ENCODE peak calls at places on chromosomes 1 and 21, in ten cellular contexts. W is Calu3; P is stimulated activated CD8-positive, alpha-beta memory T cell treated with anti-CD3 and anti-CD28 coated beads, Interleukin-15, amount 100 ng/mL, for 24 hours; G is testis; C is effector memory CD4-positive, alpha-beta T cell; Q is activated naive CD8-positive, alpha-beta T cell treated with anti-CD3 and anti-CD28 coated beads for 36 hours; S is activated T-cell treated with anti-CD3 and anti-CD28 coated beads for 24 hours; Z is activated CD4-positive, alpha-beta T cell treated with anti-CD3 and anti-CD28 coated beads, Interleukin-2, amount 50 U/mL, for 1 hour; O is osteocyte; X is activated B cell treated with CpG ODN at 0.5 μM for 24 hours. I is an unnamed sample.

GRCh38 chr21:31731112-31731801 is 661 bp downstream of the SCAF4 start:
- DNase-seq in O (peak), W (peak), Z (peak), S (peak), C (peak), Q (peak), X (no peak), P (peak), G (peak), I (peak)

GRCh38 chr1:27435566-27436203 is 43.3 kb downstream of the GPR3 start:
- DNase-seq in O (no peak), S (no peak), P (no peak), W (no peak), G (no peak), Q (no peak), C (no peak), Z (no peak), X (no peak), I (no peak)

GRCh38 chr1:16101618-16102017 is 28.2 kb upstream of the FAM131C start:
- DNase-seq in C (no peak), S (no peak), X (no peak), Z (no peak), W (no peak), G (no peak), O (no peak), Q (no peak), P (no peak), I (no peak)

GRCh38 chr1:107139833-107140702 is 771 bp upstream of the NTNG1 start:
- DNase-seq in C (no peak), X (peak), O (no peak), Q (peak), Z (no peak), W (peak), G (peak), P (no peak), S (no peak), I (peak)

GRCh38 chr1:226737819-226738420 is 1.2 kb downstream of the ITPKB start:
- DNase-seq in P (peak), G (peak), S (no peak), C (peak), O (no peak), W (peak), Z (peak), X (peak), Q (peak), I (peak)

GRCh38 chr1:39418223-39418622 is 73.2 kb upstream of the BMP8A start:
- DNase-seq in Q (no peak), C (no peak), G (no peak), O (no peak), P (no peak), S (no peak), W (no peak), X (no peak), Z (no peak), I (no peak)

GRCh38 chr1:27606708-27607238 is 2.8 kb upstream of the AHDC1 start:
- DNase-seq in Q (no peak), P (no peak), C (no peak), S (no peak), W (no peak), G (no peak), X (no peak), Z (no peak), O (no peak), I (no peak)

GRCh38 chr1:54982739-54983138 is 2.3 kb downstream of the TMEM61 start:
- DNase-seq in P (no peak), G (no peak), O (no peak), W (peak), Z (no peak), Q (no peak), S (no peak), X (peak), C (no peak), I (peak)

GRCh38 chr21:43618940-43619339 is 40.3 kb downstream of the HSF2BP start:
- DNase-seq in G (no peak), C (no peak), P (no peak), O (no peak), Q (no peak), S (no peak), Z (no peak), X (no peak), W (no peak), I (no peak)

I was measured in adrenal gland.